ENCODE peak calls at places on chromosomes 2 and 18, in ten cellular contexts. One of them, this sample, is unnamed.

GRCh38 chr2:58851598-58851997 is 610.5 kb upstream of the FANCL start:
- DNase-seq in neural progenitor cell: no peak
- DNase-seq in naive thymus-derived CD4-positive, alpha-beta T cell: no peak
- DNase-seq in choroid plexus epithelial cell: peak; percentile 13
- DNase-seq in GM23248: peak; percentile 11
- DNase-seq in ovary: no peak
- DNase-seq in GM23338: no peak
- DNase-seq in psoas muscle: no peak
- DNase-seq in GM12878: no peak
- DNase-seq in A549: no peak
- DNase-seq in this sample: no peak

GRCh38 chr18:62848946-62849345 is 133.6 kb downstream of the PHLPP1 start:
- DNase-seq in neural progenitor cell: no peak
- DNase-seq in naive thymus-derived CD4-positive, alpha-beta T cell: no peak
- DNase-seq in choroid plexus epithelial cell: no peak
- DNase-seq in GM23248: peak; percentile 54
- DNase-seq in ovary: no peak
- DNase-seq in GM23338: no peak
- DNase-seq in psoas muscle: no peak
- DNase-seq in GM12878: no peak
- DNase-seq in A549: no peak
- DNase-seq in this sample: no peak

GRCh38 chr2:67612576-67612981 is 215.4 kb downstream of the ETAA1 start:
- DNase-seq in neural progenitor cell: no peak
- DNase-seq in naive thymus-derived CD4-positive, alpha-beta T cell: no peak
- DNase-seq in choroid plexus epithelial cell: peak; percentile 76
- DNase-seq in GM23248: peak; percentile 50
- DNase-seq in ovary: no peak
- DNase-seq in GM23338: no peak
- DNase-seq in psoas muscle: no peak
- DNase-seq in GM12878: no peak
- DNase-seq in A549: no peak
- DNase-seq in this sample: no peak

GRCh38 chr2:205267323-205267722 is 415.0 kb upstream of the NRP2 start:
- DNase-seq in neural progenitor cell: peak; percentile 57
- DNase-seq in naive thymus-derived CD4-positive, alpha-beta T cell: no peak
- DNase-seq in choroid plexus epithelial cell: no peak
- DNase-seq in GM23248: no peak
- DNase-seq in ovary: no peak
- DNase-seq in GM23338: peak; percentile 53
- DNase-seq in psoas muscle: no peak
- DNase-seq in GM12878: no peak
- DNase-seq in A549: no peak
- DNase-seq in this sample: no peak

GRCh38 chr18:22613788-22614187 is 196.1 kb upstream of the CTAGE1 start:
- DNase-seq in neural progenitor cell: no peak
- DNase-seq in naive thymus-derived CD4-positive, alpha-beta T cell: no peak
- DNase-seq in choroid plexus epithelial cell: peak; percentile 61
- DNase-seq in GM23248: peak; percentile 64
- DNase-seq in ovary: no peak
- DNase-seq in GM23338: no peak
- DNase-seq in psoas muscle: no peak
- DNase-seq in GM12878: no peak
- DNase-seq in A549: no peak
- DNase-seq in this sample: no peak

GRCh38 chr2:195537811-195538210 is 119.2 kb upstream of the SLC39A10 start:
- DNase-seq in neural progenitor cell: no peak
- DNase-seq in naive thymus-derived CD4-positive, alpha-beta T cell: no peak
- DNase-seq in choroid plexus epithelial cell: no peak
- DNase-seq in GM23248: no peak
- DNase-seq in ovary: no peak
- DNase-seq in GM23338: no peak
- DNase-seq in psoas muscle: no peak
- DNase-seq in GM12878: no peak
- DNase-seq in A549: no peak
- DNase-seq in this sample: no peak

GRCh38 chr2:7748717-7749415 is 831.7 kb downstream of the RNF144A start:
- DNase-seq in neural progenitor cell: no peak
- DNase-seq in naive thymus-derived CD4-positive, alpha-beta T cell: no peak
- DNase-seq in choroid plexus epithelial cell: no peak
- DNase-seq in GM23248: no peak
- DNase-seq in ovary: no peak
- DNase-seq in GM23338: no peak
- DNase-seq in psoas muscle: no peak
- DNase-seq in GM12878: no peak
- DNase-seq in A549: no peak
- DNase-seq in this sample: no peak

GRCh38 chr18:2919600-2919999 is 72.8 kb downstream of the EMILIN2 start:
- DNase-seq in neural progenitor cell: no peak
- DNase-seq in naive thymus-derived CD4-positive, alpha-beta T cell: no peak
- DNase-seq in choroid plexus epithelial cell: no peak
- DNase-seq in GM23248: no peak
- DNase-seq in ovary: no peak
- DNase-seq in GM23338: no peak
- DNase-seq in psoas muscle: no peak
- DNase-seq in GM12878: no peak
- DNase-seq in A549: no peak
- DNase-seq in this sample: no peak

GRCh38 chr2:229910832-229911412 is 10.9 kb downstream of the TRIP12 start:
- DNase-seq in neural progenitor cell: peak; percentile 45
- DNase-seq in naive thymus-derived CD4-positive, alpha-beta T cell: no peak
- DNase-seq in choroid plexus epithelial cell: peak; percentile 47
- DNase-seq in GM23248: peak; percentile 22
- DNase-seq in ovary: no peak
- DNase-seq in GM23338: peak; percentile 69
- DNase-seq in psoas muscle: no peak
- DNase-seq in GM12878: no peak
- DNase-seq in A549: peak; percentile 23
- DNase-seq in this sample: no peak

GRCh38 chr2:229914182-229914581 is 7.6 kb downstream of the TRIP12 start:
- DNase-seq in neural progenitor cell: no peak
- DNase-seq in naive thymus-derived CD4-positive, alpha-beta T cell: no peak
- DNase-seq in choroid plexus epithelial cell: peak; percentile 15
- DNase-seq in GM23248: peak; percentile 30
- DNase-seq in ovary: no peak
- DNase-seq in GM23338: no peak
- DNase-seq in psoas muscle: no peak
- DNase-seq in GM12878: no peak
- DNase-seq in A549: no peak
- DNase-seq in this sample: no peak

GRCh38 chr2:229905601-229906000 is 16.2 kb downstream of the TRIP12 start:
- DNase-seq in neural progenitor cell: no peak
- DNase-seq in naive thymus-derived CD4-positive, alpha-beta T cell: no peak
- DNase-seq in choroid plexus epithelial cell: no peak
- DNase-seq in GM23248: no peak
- DNase-seq in ovary: no peak
- DNase-seq in GM23338: no peak
- DNase-seq in psoas muscle: no peak
- DNase-seq in GM12878: no peak
- DNase-seq in A549: no peak
- DNase-seq in this sample: no peak

GRCh38 chr2:229910147-229910831 is 11.5 kb downstream of the TRIP12 start:
- DNase-seq in neural progenitor cell: no peak
- DNase-seq in naive thymus-derived CD4-positive, alpha-beta T cell: no peak
- DNase-seq in choroid plexus epithelial cell: peak; percentile 26
- DNase-seq in GM23248: no peak
- DNase-seq in ovary: no peak
- DNase-seq in GM23338: no peak
- DNase-seq in psoas muscle: no peak
- DNase-seq in GM12878: no peak
- DNase-seq in A549: no peak
- DNase-seq in this sample: no peak

DNA sequence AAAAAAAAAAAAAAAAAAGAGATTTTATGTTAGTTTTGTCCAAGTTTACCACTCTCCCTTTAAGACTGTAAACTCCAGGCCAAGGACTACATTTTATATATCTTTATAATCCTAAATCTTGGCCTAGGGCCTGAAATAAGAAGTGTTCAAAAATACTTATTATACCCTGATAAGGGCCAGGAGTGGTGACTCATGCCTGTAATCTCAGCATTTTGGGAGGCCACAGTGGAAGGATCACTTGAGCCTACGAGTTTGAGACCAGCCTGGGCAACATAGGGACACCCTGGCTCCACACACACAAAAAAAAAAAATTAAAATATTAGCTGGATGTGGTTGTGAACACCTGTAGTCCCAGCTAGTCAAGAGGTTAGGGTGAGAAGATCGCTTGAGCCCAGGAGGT is 12.7 kb downstream of the TRIP12 start:
- DNase-seq in neural progenitor cell: no peak
- DNase-seq in naive thymus-derived CD4-positive, alpha-beta T cell: no peak
- DNase-seq in choroid plexus epithelial cell: peak; percentile 22
- DNase-seq in GM23248: peak; percentile 11
- DNase-seq in ovary: no peak
- DNase-seq in GM23338: no peak
- DNase-seq in psoas muscle: no peak
- DNase-seq in GM12878: no peak
- DNase-seq in A549: no peak
- DNase-seq in this sample: no peak
- H3K4me3 ChIP-seq in neural progenitor cell: no peak overlapping the region
- H3K4me3 ChIP-seq in naive thymus-derived CD4-positive, alpha-beta T cell: no peak overlapping the region
- H3K4me3 ChIP-seq in choroid plexus epithelial cell: no peak overlapping the region
- H3K4me3 ChIP-seq in GM23248: no peak overlapping the region
- H3K4me3 ChIP-seq in ovary: no peak overlapping the region
- H3K4me3 ChIP-seq in GM23338: no peak overlapping the region
- H3K4me3 ChIP-seq in psoas muscle: no peak overlapping the region
- H3K4me3 ChIP-seq in GM12878: no peak overlapping the region
- H3K4me3 ChIP-seq in A549: no peak overlapping the region
- H3K4me3 ChIP-seq in this sample: no peak overlapping the region

DNA sequence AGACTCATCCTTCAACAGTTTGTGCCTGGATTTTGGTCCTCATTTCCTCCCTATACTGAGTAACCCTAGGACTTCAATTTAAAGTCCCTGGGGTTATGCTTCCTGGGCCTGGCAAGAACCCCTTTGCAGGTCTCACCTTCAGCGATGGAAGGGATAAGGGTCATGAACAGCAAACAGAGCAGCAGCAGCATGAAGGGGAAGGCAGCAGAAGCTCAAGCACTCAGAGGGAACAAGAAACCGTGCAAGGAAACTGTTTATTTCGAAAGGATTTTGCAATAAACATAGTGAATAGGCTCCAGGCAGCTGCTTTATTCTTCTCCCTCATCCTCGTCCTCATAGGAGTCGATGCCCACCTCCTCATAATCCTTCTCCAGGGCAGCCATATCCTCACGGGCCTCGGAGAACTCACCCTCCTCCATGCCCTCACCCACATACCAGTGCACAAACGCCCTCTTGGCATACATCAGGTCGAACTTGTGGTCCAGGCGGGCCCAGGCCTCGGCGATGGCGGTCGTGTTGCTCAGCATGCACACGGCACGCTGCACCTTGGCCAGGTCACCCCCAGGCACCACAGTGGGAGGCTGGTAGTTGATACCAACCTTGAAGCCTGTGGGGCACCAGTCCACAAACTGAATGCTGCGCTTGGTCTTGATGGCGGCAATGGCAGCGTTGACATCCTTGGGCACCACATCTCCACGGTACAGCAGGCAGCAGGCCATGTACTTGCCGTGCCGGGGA is 2.8 kb upstream of the TUBA4B start:
- DNase-seq in neural progenitor cell: no peak
- DNase-seq in naive thymus-derived CD4-positive, alpha-beta T cell: no peak
- DNase-seq in choroid plexus epithelial cell: no peak
- DNase-seq in GM23248: peak; percentile 33
- DNase-seq in ovary: no peak
- DNase-seq in GM23338: no peak
- DNase-seq in psoas muscle: no peak
- DNase-seq in GM12878: no peak
- DNase-seq in A549: no peak
- DNase-seq in this sample: no peak
- H3K4me3 ChIP-seq in neural progenitor cell: no peak overlapping the region
- H3K4me3 ChIP-seq in naive thymus-derived CD4-positive, alpha-beta T cell: peak overlapping the region; percentile 65
- H3K4me3 ChIP-seq in choroid plexus epithelial cell: no peak overlapping the region
- H3K4me3 ChIP-seq in GM23248: no peak overlapping the region
- H3K4me3 ChIP-seq in ovary: no peak overlapping the region
- H3K4me3 ChIP-seq in GM23338: no peak overlapping the region
- H3K4me3 ChIP-seq in psoas muscle: peak overlapping the region; percentile 75
- H3K4me3 ChIP-seq in GM12878: peak overlapping the region; percentile 35
- H3K4me3 ChIP-seq in A549: peak overlapping the region; percentile 25
- H3K4me3 ChIP-seq in this sample: no peak overlapping the region

DNA sequence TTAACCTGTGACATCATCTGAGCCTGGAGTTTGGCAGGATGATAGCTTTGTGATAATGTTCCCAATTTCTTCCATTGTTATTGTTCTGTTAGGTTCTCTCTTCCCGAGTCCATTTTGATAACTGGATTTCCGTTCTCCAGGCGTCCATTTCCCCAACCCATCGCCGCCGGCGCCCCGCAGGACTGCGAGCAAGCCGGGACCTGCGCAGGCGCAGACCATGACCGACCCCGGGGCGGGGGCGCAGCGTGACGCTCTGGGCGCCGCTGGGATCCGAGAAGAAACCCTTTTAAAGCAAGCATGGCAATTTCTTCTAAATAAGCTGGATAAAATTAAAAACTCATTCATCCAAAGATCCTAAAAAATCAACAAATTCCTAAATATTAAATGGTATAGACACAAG is at the start of gene SLC25A52:
- DNase-seq in neural progenitor cell: no peak
- DNase-seq in naive thymus-derived CD4-positive, alpha-beta T cell: no peak
- DNase-seq in choroid plexus epithelial cell: no peak
- DNase-seq in GM23248: no peak
- DNase-seq in ovary: no peak
- DNase-seq in GM23338: no peak
- DNase-seq in psoas muscle: peak; percentile 42
- DNase-seq in GM12878: no peak
- DNase-seq in A549: no peak
- DNase-seq in this sample: no peak
- H3K4me3 ChIP-seq in neural progenitor cell: no peak within 1 kb of the TSS
- H3K4me3 ChIP-seq in naive thymus-derived CD4-positive, alpha-beta T cell: no peak within 1 kb of the TSS
- H3K4me3 ChIP-seq in choroid plexus epithelial cell: no peak within 1 kb of the TSS
- H3K4me3 ChIP-seq in GM23248: no peak within 1 kb of the TSS
- H3K4me3 ChIP-seq in ovary: no peak within 1 kb of the TSS
- H3K4me3 ChIP-seq in GM23338: no peak within 1 kb of the TSS
- H3K4me3 ChIP-seq in psoas muscle: no peak within 1 kb of the TSS
- H3K4me3 ChIP-seq in GM12878: no peak within 1 kb of the TSS
- H3K4me3 ChIP-seq in A549: no peak within 1 kb of the TSS
- H3K4me3 ChIP-seq in this sample: no peak within 1 kb of the TSS

DNA sequence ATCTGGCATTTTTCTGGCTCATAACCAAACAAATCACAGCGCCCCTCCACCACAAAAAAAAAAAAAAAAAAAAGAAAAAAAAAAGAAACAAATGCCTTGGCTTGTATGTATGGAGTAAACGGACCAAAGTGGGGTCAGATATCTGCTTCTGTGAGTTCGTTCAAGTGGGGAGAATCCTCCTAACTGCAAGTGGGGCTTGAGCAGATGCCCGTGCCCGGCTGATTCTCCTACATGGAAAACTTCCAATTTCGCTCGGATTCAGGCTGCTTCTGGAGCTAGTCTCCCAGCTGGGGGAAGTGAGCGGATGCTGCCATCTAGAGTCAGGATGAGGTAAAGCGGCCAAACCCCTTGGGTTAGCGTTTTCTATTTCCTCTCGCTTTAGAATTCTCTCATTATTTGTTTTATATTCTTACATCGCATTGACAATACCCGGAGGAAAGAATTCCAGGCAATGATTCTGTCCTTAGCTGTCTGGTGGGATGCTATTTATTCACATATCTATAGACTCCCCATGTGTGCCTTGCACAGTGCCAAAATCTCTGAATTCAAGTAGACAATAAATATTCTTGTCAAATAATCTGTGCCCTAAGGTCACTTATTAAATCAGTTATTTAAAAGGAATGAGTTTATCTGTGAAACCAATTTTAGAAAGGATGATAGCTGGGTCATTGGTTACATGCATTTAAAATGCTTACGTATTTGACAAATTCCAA is 95.4 kb downstream of the CD8B2 start:
- DNase-seq in neural progenitor cell: peak; percentile 86
- DNase-seq in naive thymus-derived CD4-positive, alpha-beta T cell: peak; percentile 44
- DNase-seq in choroid plexus epithelial cell: peak; percentile 87
- DNase-seq in GM23248: peak; percentile 88
- DNase-seq in ovary: peak; percentile 66
- DNase-seq in GM23338: peak; percentile 86
- DNase-seq in psoas muscle: peak; percentile 76
- DNase-seq in GM12878: no peak
- DNase-seq in A549: peak; percentile 84
- DNase-seq in this sample: peak; percentile 86
- H3K4me3 ChIP-seq in neural progenitor cell: peak overlapping the region; percentile 37
- H3K4me3 ChIP-seq in naive thymus-derived CD4-positive, alpha-beta T cell: peak overlapping the region; percentile 56
- H3K4me3 ChIP-seq in choroid plexus epithelial cell: peak overlapping the region; percentile 51
- H3K4me3 ChIP-seq in GM23248: peak overlapping the region; percentile 63
- H3K4me3 ChIP-seq in ovary: peak overlapping the region; percentile 27
- H3K4me3 ChIP-seq in GM23338: peak overlapping the region; percentile 52
- H3K4me3 ChIP-seq in psoas muscle: peak overlapping the region; percentile 27
- H3K4me3 ChIP-seq in GM12878: no peak overlapping the region
- H3K4me3 ChIP-seq in A549: peak overlapping the region; percentile 41
- H3K4me3 ChIP-seq in this sample: peak overlapping the region; percentile 32

This sample was measured in tibial artery.